ENCODE peak calls at places on chromosomes 11 and 22, in nine cellular contexts. S, R, Y, T, A, V, F, U and L are unnamed samples.

GRCh38 chr11:16603890-16604783 is 134.3 kb upstream of the C11orf58 start:
- DNase-seq in Y (no peak), R (no peak), U (peak; percentile 30), A (peak; percentile 55), T (peak; percentile 55), S (no peak), F (no peak), V (no peak), L (no peak)

GRCh38 chr11:8223513-8223899 is 40.2 kb downstream of the LMO1 start:
- DNase-seq in U (no peak), T (no peak), R (no peak), V (no peak), Y (no peak), A (peak; percentile 29), S (no peak), F (no peak), L (no peak)

GRCh38 chr22:27488456-27489224 is 312.9 kb downstream of the MN1 start:
- DNase-seq in V (no peak), R (no peak), U (no peak), F (no peak), S (no peak), A (no peak), T (peak; percentile 7), Y (no peak), L (no peak)

GRCh38 chr22:17086301-17086700 is 1.5 kb downstream of the IL17RA start:
- DNase-seq in F (no peak), U (no peak), V (no peak), S (no peak), R (no peak), Y (no peak), T (no peak), A (no peak), L (no peak)

GRCh38 chr11:118911113-118911879 is 14.4 kb downstream of the BCL9L start:
- DNase-seq in F (no peak), R (no peak), S (peak; percentile 78), V (no peak), A (peak; percentile 77), U (no peak), Y (no peak), T (no peak), L (no peak)

GRCh38 chr11:65355013-65355775 is 643 bp downstream of the TIGD3 start:
- DNase-seq in S (no peak), R (peak; percentile 72), T (no peak), V (no peak), U (peak; percentile 42), F (peak; percentile 33), Y (peak; percentile 44), A (peak; percentile 27), L (peak; percentile 60)

GRCh38 chr11:11779975-11780374 is 61.8 kb upstream of the USP47 start:
- DNase-seq in V (no peak), U (no peak), S (no peak), R (no peak), A (no peak), F (no peak), Y (no peak), T (no peak), L (no peak)

GRCh38 chr11:67656278-67656922 is 5.9 kb upstream of the ACY3 start:
- DNase-seq in F (no peak), S (peak; percentile 59), U (no peak), A (no peak), R (no peak), Y (no peak), T (peak; percentile 22), V (no peak), L (no peak)

GRCh38 chr11:111408789-111409727 is 30.0 kb upstream of the POU2AF1 start:
- DNase-seq in S (no peak), R (no peak), T (peak; percentile 73), U (no peak), V (no peak), A (no peak), F (no peak), Y (no peak), L (no peak)

GRCh38 chr22:42743501-42743991 is 22.9 kb upstream of the A4GALT start:
- DNase-seq in S (no peak), R (no peak), T (peak; percentile 92), A (peak; percentile 21), U (no peak), F (no peak), Y (no peak), V (no peak), L (no peak)

GRCh38 chr11:3615998-3616397 is 25.8 kb downstream of the ART5 start:
- DNase-seq in T (no peak), U (no peak), S (no peak), R (no peak), F (no peak), A (no peak), Y (no peak), V (no peak), L (peak; percentile 15)

GRCh38 chr11:74312321-74312720 is 881 bp upstream of the P4HA3 start:
- DNase-seq in R (no peak), U (no peak), T (no peak), Y (no peak), F (no peak), S (peak; percentile 33), A (no peak), V (no peak), L (no peak)

GRCh38 chr11:124724854-124725718 is 14.7 kb upstream of the NRGN start:
- DNase-seq in U (no peak), V (no peak), T (no peak), Y (no peak), R (no peak), A (no peak), S (no peak), F (no peak), L (no peak)

GRCh38 chr22:36026741-36027140 is 1.9 kb downstream of the RBFOX2 start:
- DNase-seq in U (no peak), Y (no peak), T (peak; percentile 68), F (no peak), V (no peak), A (peak; percentile 61), S (no peak), R (no peak), L (no peak)

GRCh38 chr11:74570266-74571061 is 21.9 kb upstream of the POLD3 start:
- DNase-seq in S (peak; percentile 70), T (peak; percentile 54), A (peak; percentile 49), R (peak; percentile 28), V (no peak), F (no peak), Y (no peak), U (peak; percentile 10), L (peak; percentile 34)

GRCh38 chr22:49937758-49938564 is 19.5 kb downstream of the CRELD2 start:
- DNase-seq in V (no peak), S (no peak), T (no peak), R (peak; percentile 21), Y (no peak), A (no peak), F (no peak), U (no peak), L (no peak)

GRCh38 chr11:131240421-131240820 is 130.0 kb upstream of the NTM start:
- DNase-seq in F (no peak), T (no peak), A (no peak), U (no peak), R (no peak), Y (no peak), V (no peak), S (no peak), L (no peak)

GRCh38 chr11:124732230-124732629 is 7.5 kb upstream of the NRGN start:
- DNase-seq in V (no peak), S (no peak), Y (no peak), T (no peak), U (no peak), A (no peak), R (no peak), F (no peak), L (no peak)

GRCh38 chr11:21806508-21806907 is 386.4 kb upstream of the ANO5 start:
- DNase-seq in T (no peak), V (no peak), F (no peak), S (no peak), U (no peak), A (no peak), R (no peak), Y (no peak), L (no peak)

GRCh38 chr11:5242933-5243844 is 6.5 kb downstream of the HBG1 start:
- DNase-seq in U (no peak), V (no peak), R (no peak), S (no peak), T (no peak), F (no peak), A (no peak), Y (no peak), L (no peak)

GRCh38 chr11:114099392-114100178 is 40.1 kb downstream of the ZBTB16 start:
- DNase-seq in A (no peak), S (no peak), R (no peak), U (no peak), F (no peak), T (peak; percentile 49), V (no peak), Y (no peak), L (peak; percentile 83)

GRCh38 chr11:64036081-64037026 is 623 bp downstream of the FLRT1 start:
- DNase-seq in T (peak; percentile 27), S (no peak), Y (no peak), A (peak; percentile 57), F (no peak), R (no peak), U (no peak), V (no peak), L (peak; percentile 51)

GRCh38 chr11:129323896-129324522 is 51.6 kb upstream of the BARX2 start:
- DNase-seq in A (no peak), F (no peak), U (no peak), R (no peak), Y (no peak), V (no peak), S (peak; percentile 47), T (peak; percentile 80), L (no peak)

GRCh38 chr11:84857746-84858145 is 769.4 kb downstream of the DLG2 start:
- DNase-seq in Y (no peak), T (no peak), F (no peak), S (no peak), U (no peak), V (no peak), R (no peak), A (no peak), L (no peak)

GRCh38 chr11:134637091-134638015 is 225.3 kb upstream of the B3GAT1 start:
- DNase-seq in U (no peak), R (no peak), F (no peak), V (no peak), Y (no peak), A (no peak), T (no peak), S (no peak), L (no peak)

GRCh38 chr11:68581439-68581838 is 102.9 kb upstream of the GAL start:
- DNase-seq in T (no peak), U (no peak), Y (no peak), R (no peak), V (no peak), A (no peak), F (no peak), S (peak; percentile 32), L (peak; percentile 93)